ENCODE peak calls at places on chromosomes 3 and 15, in ten cellular contexts. One of them, this sample, is unnamed.

GRCh38 chr3:146196789-146197188 is 35.8 kb upstream of the PLOD2 start:
- DNase-seq in erythroblast: no peak
- DNase-seq in A549: no peak
- DNase-seq in stomach: no peak
- DNase-seq in body of pancreas: no peak
- DNase-seq in uterus: no peak
- DNase-seq in Peyer's patch: no peak
- DNase-seq in transverse colon: no peak
- DNase-seq in heart left ventricle: no peak
- DNase-seq in lower leg skin: no peak
- DNase-seq in this sample: no peak

GRCh38 chr15:39426552-39427532 is 154.0 kb upstream of the THBS1 start:
- DNase-seq in stomach: peak; percentile 46
- DNase-seq in Peyer's patch: peak; percentile 65
- DNase-seq in uterus: no peak
- DNase-seq in transverse colon: peak; percentile 38
- DNase-seq in lower leg skin: peak; percentile 53
- DNase-seq in heart left ventricle: peak; percentile 80
- DNase-seq in erythroblast: peak; percentile 9
- DNase-seq in body of pancreas: peak; percentile 75
- DNase-seq in A549: no peak
- DNase-seq in this sample: peak; percentile 30

GRCh38 chr3:132804498-132804897 is 82.3 kb upstream of the NPHP3 start:
- DNase-seq in erythroblast: no peak
- DNase-seq in body of pancreas: no peak
- DNase-seq in heart left ventricle: no peak
- DNase-seq in Peyer's patch: no peak
- DNase-seq in uterus: no peak
- DNase-seq in stomach: no peak
- DNase-seq in A549: no peak
- DNase-seq in lower leg skin: no peak
- DNase-seq in transverse colon: no peak
- DNase-seq in this sample: no peak

GRCh38 chr15:31357148-31357547 is 30.5 kb downstream of the KLF13 start:
- DNase-seq in Peyer's patch: peak; percentile 77
- DNase-seq in lower leg skin: no peak
- DNase-seq in body of pancreas: no peak
- DNase-seq in A549: no peak
- DNase-seq in heart left ventricle: no peak
- DNase-seq in erythroblast: no peak
- DNase-seq in uterus: no peak
- DNase-seq in transverse colon: no peak
- DNase-seq in stomach: no peak
- DNase-seq in this sample: no peak

GRCh38 chr3:158105124-158105709 is 1.0 kb downstream of the SHOX2 start:
- DNase-seq in Peyer's patch: no peak
- DNase-seq in heart left ventricle: no peak
- DNase-seq in uterus: peak; percentile 14
- DNase-seq in lower leg skin: no peak
- DNase-seq in A549: peak; percentile 38
- DNase-seq in transverse colon: no peak
- DNase-seq in stomach: no peak
- DNase-seq in body of pancreas: no peak
- DNase-seq in erythroblast: peak; percentile 36
- DNase-seq in this sample: no peak

GRCh38 chr3:129942296-129942695 is 32.2 kb upstream of the TRH start:
- DNase-seq in uterus: peak; percentile 50
- DNase-seq in A549: peak; percentile 60
- DNase-seq in stomach: peak; percentile 54
- DNase-seq in body of pancreas: peak; percentile 61
- DNase-seq in heart left ventricle: peak; percentile 61
- DNase-seq in transverse colon: peak; percentile 36
- DNase-seq in lower leg skin: peak; percentile 39
- DNase-seq in Peyer's patch: peak; percentile 73
- DNase-seq in erythroblast: peak; percentile 50
- DNase-seq in this sample: peak; percentile 68

GRCh38 chr3:96836153-96836915 is 21.9 kb downstream of the EPHA6 start:
- DNase-seq in heart left ventricle: no peak
- DNase-seq in Peyer's patch: no peak
- DNase-seq in lower leg skin: no peak
- DNase-seq in transverse colon: no peak
- DNase-seq in stomach: no peak
- DNase-seq in body of pancreas: no peak
- DNase-seq in erythroblast: no peak
- DNase-seq in A549: no peak
- DNase-seq in uterus: no peak
- DNase-seq in this sample: no peak

GRCh38 chr3:117586161-117586560 is 876.6 kb downstream of the TUSC7 start:
- DNase-seq in A549: no peak
- DNase-seq in transverse colon: no peak
- DNase-seq in erythroblast: no peak
- DNase-seq in body of pancreas: no peak
- DNase-seq in stomach: no peak
- DNase-seq in heart left ventricle: no peak
- DNase-seq in Peyer's patch: no peak
- DNase-seq in uterus: no peak
- DNase-seq in lower leg skin: no peak
- DNase-seq in this sample: no peak

GRCh38 chr3:42639192-42639591 is 14.3 kb upstream of the ZBTB47 start:
- DNase-seq in transverse colon: no peak
- DNase-seq in Peyer's patch: no peak
- DNase-seq in uterus: no peak
- DNase-seq in stomach: no peak
- DNase-seq in lower leg skin: no peak
- DNase-seq in body of pancreas: no peak
- DNase-seq in erythroblast: no peak
- DNase-seq in heart left ventricle: no peak
- DNase-seq in A549: no peak
- DNase-seq in this sample: no peak

GRCh38 chr3:156681003-156681402 is 6.6 kb downstream of the TIPARP start:
- DNase-seq in A549: peak; percentile 15
- DNase-seq in stomach: peak; percentile 50
- DNase-seq in transverse colon: peak; percentile 28
- DNase-seq in erythroblast: peak; percentile 72
- DNase-seq in heart left ventricle: peak; percentile 64
- DNase-seq in body of pancreas: peak; percentile 82
- DNase-seq in uterus: peak; percentile 49
- DNase-seq in Peyer's patch: peak; percentile 64
- DNase-seq in lower leg skin: peak; percentile 79
- DNase-seq in this sample: no peak

GRCh38 chr3:49238274-49239127 is 38.5 kb downstream of the C3orf62 start:
- DNase-seq in stomach: peak; percentile 25
- DNase-seq in heart left ventricle: no peak
- DNase-seq in transverse colon: peak; percentile 33
- DNase-seq in lower leg skin: peak; percentile 89
- DNase-seq in A549: no peak
- DNase-seq in body of pancreas: peak; percentile 75
- DNase-seq in Peyer's patch: peak; percentile 69
- DNase-seq in uterus: peak; percentile 67
- DNase-seq in erythroblast: peak; percentile 96
- DNase-seq in this sample: no peak

GRCh38 chr3:159761377-159761776 is 227.3 kb upstream of the IL12A start:
- DNase-seq in uterus: peak; percentile 67
- DNase-seq in heart left ventricle: peak; percentile 70
- DNase-seq in erythroblast: no peak
- DNase-seq in Peyer's patch: no peak
- DNase-seq in stomach: peak; percentile 44
- DNase-seq in A549: no peak
- DNase-seq in transverse colon: peak; percentile 38
- DNase-seq in lower leg skin: no peak
- DNase-seq in body of pancreas: no peak
- DNase-seq in this sample: no peak

GRCh38 chr15:89132611-89133242 is 44.5 kb downstream of the ABHD2 start:
- DNase-seq in heart left ventricle: peak; percentile 48
- DNase-seq in uterus: no peak
- DNase-seq in lower leg skin: peak; percentile 53
- DNase-seq in erythroblast: no peak
- DNase-seq in A549: no peak
- DNase-seq in body of pancreas: peak; percentile 70
- DNase-seq in transverse colon: no peak
- DNase-seq in Peyer's patch: peak; percentile 53
- DNase-seq in stomach: no peak
- DNase-seq in this sample: no peak
- TF ChIP-seq POLR2A in heart left ventricle: no peak
- TF ChIP-seq POLR2A in uterus: no peak
- TF ChIP-seq POLR2A in lower leg skin: no peak
- TF ChIP-seq POLR2A in erythroblast: no peak
- TF ChIP-seq POLR2A in A549: no peak
- TF ChIP-seq POLR2A in body of pancreas: no peak
- TF ChIP-seq POLR2A in transverse colon: no peak
- TF ChIP-seq POLR2A in Peyer's patch: no peak
- TF ChIP-seq POLR2A in stomach: no peak
- TF ChIP-seq POLR2A in this sample: no peak

GRCh38 chr3:180989291-180990163 is at the start of gene DNAJC19:
- DNase-seq in stomach: peak; percentile 92
- DNase-seq in A549: peak; percentile 85
- DNase-seq in uterus: peak; percentile 90
- DNase-seq in erythroblast: peak; percentile 98
- DNase-seq in heart left ventricle: peak; percentile 95
- DNase-seq in body of pancreas: peak; percentile 97
- DNase-seq in lower leg skin: peak; percentile 95
- DNase-seq in Peyer's patch: peak; percentile 97
- DNase-seq in transverse colon: peak; percentile 95
- DNase-seq in this sample: peak; percentile 66
- TF ChIP-seq POLR2A in stomach: no peak
- TF ChIP-seq POLR2A in A549: peak; percentile 68
- TF ChIP-seq POLR2A in uterus: peak; percentile 76
- TF ChIP-seq POLR2A in erythroblast: peak; percentile 90
- TF ChIP-seq POLR2A in heart left ventricle: no peak
- TF ChIP-seq POLR2A in body of pancreas: peak; percentile 96
- TF ChIP-seq POLR2A in lower leg skin: no peak
- TF ChIP-seq POLR2A in Peyer's patch: peak; percentile 64
- TF ChIP-seq POLR2A in transverse colon: peak; percentile 85
- TF ChIP-seq POLR2A in this sample: peak; percentile 91

GRCh38 chr3:64685331-64685799 is 2.4 kb downstream of the ADAMTS9 start:
- DNase-seq in heart left ventricle: peak; percentile 69
- DNase-seq in transverse colon: peak; percentile 48
- DNase-seq in erythroblast: no peak
- DNase-seq in Peyer's patch: peak; percentile 57
- DNase-seq in lower leg skin: peak; percentile 29
- DNase-seq in body of pancreas: peak; percentile 7
- DNase-seq in stomach: no peak
- DNase-seq in A549: no peak
- DNase-seq in uterus: peak; percentile 72
- DNase-seq in this sample: no peak

GRCh38 chr3:64686446-64686908 is 1.3 kb downstream of the ADAMTS9 start:
- DNase-seq in erythroblast: peak; percentile 41
- DNase-seq in stomach: peak; percentile 32
- DNase-seq in transverse colon: peak; percentile 39
- DNase-seq in heart left ventricle: peak; percentile 53
- DNase-seq in body of pancreas: peak; percentile 26
- DNase-seq in uterus: no peak
- DNase-seq in lower leg skin: no peak
- DNase-seq in Peyer's patch: no peak
- DNase-seq in A549: peak; percentile 14
- DNase-seq in this sample: no peak

GRCh38 chr3:64687381-64687780 is 419 bp downstream of the ADAMTS9 start:
- DNase-seq in body of pancreas: peak; percentile 10
- DNase-seq in heart left ventricle: no peak
- DNase-seq in uterus: no peak
- DNase-seq in erythroblast: peak; percentile 35
- DNase-seq in transverse colon: peak; percentile 8
- DNase-seq in Peyer's patch: no peak
- DNase-seq in A549: no peak
- DNase-seq in stomach: no peak
- DNase-seq in lower leg skin: no peak
- DNase-seq in this sample: no peak

GRCh38 chr3:64685800-64686445 is 1.9 kb downstream of the ADAMTS9 start:
- DNase-seq in uterus: peak; percentile 96
- DNase-seq in transverse colon: peak; percentile 89
- DNase-seq in erythroblast: peak; percentile 57
- DNase-seq in body of pancreas: peak; percentile 82
- DNase-seq in heart left ventricle: peak; percentile 96
- DNase-seq in lower leg skin: peak; percentile 88
- DNase-seq in stomach: peak; percentile 84
- DNase-seq in A549: peak; percentile 22
- DNase-seq in Peyer's patch: peak; percentile 84
- DNase-seq in this sample: no peak

GRCh38 chr3:64687781-64688515 is at the start of gene ADAMTS9:
- DNase-seq in heart left ventricle: peak; percentile 91
- DNase-seq in transverse colon: peak; percentile 57
- DNase-seq in uterus: peak; percentile 80
- DNase-seq in erythroblast: peak; percentile 45
- DNase-seq in body of pancreas: peak; percentile 69
- DNase-seq in Peyer's patch: peak; percentile 61
- DNase-seq in stomach: peak; percentile 42
- DNase-seq in A549: peak; percentile 15
- DNase-seq in lower leg skin: peak; percentile 49
- DNase-seq in this sample: no peak
- TF ChIP-seq POLR2A in heart left ventricle: peak; percentile 77
- TF ChIP-seq POLR2A in transverse colon: peak; percentile 49
- TF ChIP-seq POLR2A in uterus: peak; percentile 87
- TF ChIP-seq POLR2A in erythroblast: no peak
- TF ChIP-seq POLR2A in body of pancreas: peak; percentile 86
- TF ChIP-seq POLR2A in Peyer's patch: no peak
- TF ChIP-seq POLR2A in stomach: no peak
- TF ChIP-seq POLR2A in A549: no peak
- TF ChIP-seq POLR2A in lower leg skin: no peak
- TF ChIP-seq POLR2A in this sample: no peak

DNA sequence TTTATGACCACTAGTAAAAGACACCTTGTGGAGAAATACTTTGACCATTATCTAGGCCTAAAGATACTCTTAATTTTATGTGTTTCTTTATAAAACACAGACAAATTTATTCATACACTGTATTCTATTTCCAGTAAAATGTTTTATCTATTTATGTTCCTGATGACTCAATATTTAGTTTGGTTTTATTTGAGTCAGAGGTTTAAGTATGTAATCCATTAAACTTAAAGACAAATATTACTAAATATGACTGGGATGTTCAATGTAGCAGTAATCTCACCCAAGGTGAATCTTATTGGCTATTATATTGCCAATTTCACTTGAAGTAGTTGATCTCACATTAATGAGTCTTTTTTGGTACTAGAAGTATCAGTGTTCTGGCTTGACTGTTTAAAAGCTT is 799.7 kb downstream of the CADM2 start:
- DNase-seq in lower leg skin: no peak
- DNase-seq in body of pancreas: no peak
- DNase-seq in heart left ventricle: no peak
- DNase-seq in erythroblast: no peak
- DNase-seq in uterus: no peak
- DNase-seq in stomach: no peak
- DNase-seq in Peyer's patch: no peak
- DNase-seq in transverse colon: no peak
- DNase-seq in A549: no peak
- DNase-seq in this sample: no peak
- TF ChIP-seq POLR2A in lower leg skin: no peak
- TF ChIP-seq POLR2A in body of pancreas: no peak
- TF ChIP-seq POLR2A in heart left ventricle: no peak
- TF ChIP-seq POLR2A in erythroblast: no peak
- TF ChIP-seq POLR2A in uterus: no peak
- TF ChIP-seq POLR2A in stomach: no peak
- TF ChIP-seq POLR2A in Peyer's patch: no peak
- TF ChIP-seq POLR2A in transverse colon: no peak
- TF ChIP-seq POLR2A in A549: no peak
- TF ChIP-seq POLR2A in this sample: no peak

GRCh38 chr3:46947981-46948791 is 28.4 kb downstream of the CCDC12 start:
- DNase-seq in stomach: peak; percentile 87
- DNase-seq in uterus: no peak
- DNase-seq in A549: peak; percentile 55
- DNase-seq in body of pancreas: peak; percentile 93
- DNase-seq in heart left ventricle: peak; percentile 87
- DNase-seq in erythroblast: peak; percentile 77
- DNase-seq in transverse colon: peak; percentile 86
- DNase-seq in lower leg skin: peak; percentile 71
- DNase-seq in Peyer's patch: peak; percentile 91
- DNase-seq in this sample: no peak
- TF ChIP-seq POLR2A in stomach: no peak
- TF ChIP-seq POLR2A in uterus: no peak
- TF ChIP-seq POLR2A in A549: no peak
- TF ChIP-seq POLR2A in body of pancreas: peak; percentile 74
- TF ChIP-seq POLR2A in heart left ventricle: no peak
- TF ChIP-seq POLR2A in erythroblast: peak; percentile 35
- TF ChIP-seq POLR2A in transverse colon: peak; percentile 67
- TF ChIP-seq POLR2A in lower leg skin: no peak
- TF ChIP-seq POLR2A in Peyer's patch: peak; percentile 53
- TF ChIP-seq POLR2A in this sample: no peak

This sample was measured in GM12891.